ENCODE peak calls at places on chromosomes 13 and 19, in seven cellular contexts. E is amygdala, X is occipital lobe, T is astrocyte of the spinal cord, J is Kasumi-1, K is retinal pigment epithelial cell, U is ecto neural progenitor cell. Q is an unnamed sample.
A peak's percentile ranks its signal among the peaks of the same experiment; 100 is the strongest.

GRCh38 chr13:31722684-31723083 is 16.6 kb upstream of the RXFP2 start:
- DNase-seq in X (no peak), U (no peak), E (no peak), K (no peak), T (peak; percentile 2), J (no peak), Q (no peak)

GRCh38 chr13:100859861-100860260 is 185.3 kb upstream of the TMTC4 start:
- DNase-seq in J (no peak), X (no peak), E (no peak), T (no peak), K (no peak), U (no peak), Q (no peak)

GRCh38 chr19:33304760-33305647 is 2.7 kb upstream of the CEBPA start:
- DNase-seq in U (peak; percentile 33), K (no peak), T (no peak), J (no peak), E (no peak), X (no peak), Q (no peak)

GRCh38 chr19:43694553-43694952 is 21.3 kb upstream of the IRGC start:
- DNase-seq in E (no peak), X (no peak), U (no peak), K (no peak), J (no peak), T (no peak), Q (no peak)

GRCh38 chr13:83184819-83185218 is 697.5 kb downstream of the SLITRK1 start:
- DNase-seq in X (no peak), E (no peak), J (no peak), U (no peak), K (peak; percentile 15), T (peak; percentile 8), Q (no peak)

GRCh38 chr19:3178377-3178972 is at the start of gene S1PR4:
- DNase-seq in T (no peak), K (no peak), E (no peak), X (no peak), J (peak; percentile 78), U (no peak), Q (no peak)

GRCh38 chr19:14339741-14340140 is 41.5 kb upstream of the ADGRE5 start:
- DNase-seq in K (no peak), X (no peak), J (no peak), U (no peak), E (no peak), T (no peak), Q (no peak)

GRCh38 chr19:2516727-2517126 is 40.8 kb downstream of the GADD45B start:
- DNase-seq in T (no peak), E (no peak), K (no peak), J (no peak), U (no peak), X (no peak), Q (no peak)

GRCh38 chr13:114309806-114310410 is 4.4 kb upstream of the CHAMP1 start:
- DNase-seq in X (no peak), K (no peak), J (no peak), U (no peak), E (no peak), T (no peak), Q (no peak)

GRCh38 chr13:27026396-27026795 is 145.2 kb downstream of the USP12 start:
- DNase-seq in J (no peak), T (no peak), U (no peak), X (no peak), E (no peak), K (no peak), Q (no peak)

GRCh38 chr19:51124216-51124615 is 490 bp upstream of the SIGLEC9 start:
- DNase-seq in K (no peak), J (no peak), E (no peak), X (no peak), T (no peak), U (no peak), Q (no peak)

Q was measured in nucleus accumbens.